ENCODE peak calls at places on chromosomes 3 and 15, in nine cellular contexts. G, E, K, Z, F, L, V, M and I are unnamed samples.

GRCh38 chr3:178120367-178120766 is 415.9 kb upstream of the KCNMB2 start:
- DNase-seq in G (no peak), E (no peak), K (no peak), Z (no peak), F (no peak), L (peak), V (no peak), M (no peak), I (no peak)

GRCh38 chr3:138881233-138881632 is 46.5 kb upstream of the PIK3CB start:
- DNase-seq in G (no peak), E (no peak), K (no peak), Z (no peak), F (no peak), L (no peak), V (no peak), M (no peak), I (no peak)

GRCh38 chr3:71504250-71505036 is 79.1 kb downstream of the FOXP1 start:
- DNase-seq in G (peak), E (no peak), K (no peak), Z (peak), F (no peak), L (peak), V (peak), M (no peak), I (no peak)

GRCh38 chr15:71250936-71251468 is 135.7 kb downstream of the THSD4 start:
- DNase-seq in G (no peak), E (no peak), K (no peak), Z (no peak), F (no peak), L (no peak), V (no peak), M (no peak), I (no peak)

GRCh38 chr3:57794951-57795350 is 38.8 kb downstream of the SLMAP start:
- DNase-seq in G (no peak), E (no peak), K (no peak), Z (no peak), F (no peak), L (no peak), V (no peak), M (no peak), I (no peak)

GRCh38 chr3:42872718-42873117 is 3.0 kb downstream of the CYP8B1 start:
- DNase-seq in G (no peak), E (no peak), K (no peak), Z (no peak), F (no peak), L (no peak), V (no peak), M (no peak), I (no peak)

GRCh38 chr3:73552700-73553099 is 72.0 kb downstream of the PDZRN3 start:
- DNase-seq in G (no peak), E (no peak), K (no peak), Z (no peak), F (no peak), L (peak), V (no peak), M (no peak), I (no peak)

GRCh38 chr15:67506775-67507747 is 13.9 kb upstream of the C15orf61 start:
- DNase-seq in G (no peak), E (peak), K (no peak), Z (no peak), F (no peak), L (no peak), V (no peak), M (no peak), I (no peak)

GRCh38 chr3:188133219-188133618 is 20.7 kb upstream of the LPP start:
- DNase-seq in G (no peak), E (no peak), K (no peak), Z (no peak), F (no peak), L (peak), V (no peak), M (no peak), I (no peak)

GRCh38 chr3:50687127-50687751 is 12.5 kb downstream of the DOCK3 start:
- DNase-seq in G (no peak), E (no peak), K (no peak), Z (peak), F (no peak), L (no peak), V (no peak), M (no peak), I (no peak)